ENCODE peak calls at places on chromosomes 5 and 9, in four cellular contexts. T is mucosa of gallbladder, X is kidney, J is GM13977. A is an unnamed sample.

GRCh38 chr5:111507276-111507675 is 5.1 kb downstream of the STARD4 start:
- DNase-seq in T (no peak), X (no peak), J (no peak), A (no peak)

GRCh38 chr5:38697013-38697412 is 140.6 kb upstream of the LIFR start:
- DNase-seq in T (no peak), X (no peak), J (no peak), A (no peak)

GRCh38 chr9:132857031-132857430 is 21.1 kb downstream of the AK8 start:
- DNase-seq in T (peak; percentile 73), X (no peak), J (no peak), A (no peak)

GRCh38 chr9:136216541-136217240 is 11.8 kb upstream of the LHX3 start:
- DNase-seq in T (no peak), X (no peak), J (no peak), A (no peak)

GRCh38 chr5:74231697-74232096 is 408.8 kb downstream of the ENC1 start:
- DNase-seq in T (no peak), X (no peak), J (no peak), A (no peak)

GRCh38 chr5:14143843-14144585 is 872 bp downstream of the TRIO start:
- DNase-seq in T (peak; percentile 30), X (peak; percentile 84), J (peak; percentile 71), A (peak; percentile 46)

GRCh38 chr5:133244242-133244641 is 192.4 kb downstream of the HSPA4 start:
- DNase-seq in T (no peak), X (no peak), J (peak; percentile 59), A (no peak)

GRCh38 chr5:172501708-172502379 is 47.5 kb upstream of the SH3PXD2B start:
- DNase-seq in T (peak; percentile 2), X (no peak), J (no peak), A (no peak)

GRCh38 chr9:126206099-126206498 is 120.5 kb upstream of the MVB12B start:
- DNase-seq in T (no peak), X (no peak), J (no peak), A (no peak)

GRCh38 chr9:77897292-77897691 is 134.3 kb downstream of the GNAQ start:
- DNase-seq in T (no peak), X (no peak), J (no peak), A (no peak)

GRCh38 chr5:143431789-143432188 is 28.3 kb upstream of the NR3C1 start:
- DNase-seq in T (no peak), X (no peak), J (no peak), A (no peak)

GRCh38 chr5:36447776-36448175 is 146.1 kb upstream of the RANBP3L start:
- DNase-seq in T (no peak), X (no peak), J (no peak), A (no peak)

GRCh38 chr9:107243757-107244156 is 39.3 kb upstream of the RAD23B start:
- DNase-seq in T (peak; percentile 72), X (no peak), J (no peak), A (peak; percentile 92)

GRCh38 chr5:131265318-131265803 is 1.5 kb downstream of the CDC42SE2 start:
- DNase-seq in T (no peak), X (no peak), J (peak; percentile 45), A (peak; percentile 86)

GRCh38 chr5:159601216-159601615 is 270.9 kb upstream of the IL12B start:
- DNase-seq in T (no peak), X (no peak), J (no peak), A (peak; percentile 3)

GRCh38 chr5:179377421-179378115 is 32.3 kb upstream of the ADAMTS2 start:
- DNase-seq in T (no peak), X (peak; percentile 71), J (no peak), A (no peak)

GRCh38 chr5:157732784-157733262 is 1.6 kb downstream of the THG1L start:
- DNase-seq in T (no peak), X (no peak), J (no peak), A (no peak)

GRCh38 chr5:31809037-31809910 is 170.3 kb downstream of the PDZD2 start:
- DNase-seq in T (peak; percentile 71), X (no peak), J (peak; percentile 65), A (peak; percentile 59)

GRCh38 chr5:40043916-40044315 is 619.1 kb upstream of the DAB2 start:
- DNase-seq in T (no peak), X (no peak), J (no peak), A (no peak)

GRCh38 chr5:148469446-148470062 is 85.8 kb downstream of the FBXO38 start:
- DNase-seq in T (peak; percentile 48), X (no peak), J (no peak), A (no peak)

GRCh38 chr5:80885698-80886000 is 74.5 kb upstream of the RASGRF2 start:
- DNase-seq in T (peak; percentile 68), X (no peak), J (no peak), A (peak; percentile 78)

GRCh38 chr5:22604711-22605110 is 248.4 kb downstream of the CDH12 start:
- DNase-seq in T (no peak), X (no peak), J (no peak), A (no peak)

GRCh38 chr5:14209222-14209822 is 66.2 kb downstream of the TRIO start:
- DNase-seq in T (no peak), X (no peak), J (no peak), A (no peak)

GRCh38 chr5:9059920-9060691 is 485.8 kb downstream of the SEMA5A start:
- DNase-seq in T (no peak), X (no peak), J (no peak), A (no peak)

GRCh38 chr9:90961375-90961774 is 159.8 kb downstream of the SYK start:
- DNase-seq in T (no peak), X (no peak), J (no peak), A (no peak)

GRCh38 chr9:111798786-111799185 is 4.0 kb upstream of the SHOC1 start:
- DNase-seq in T (no peak), X (no peak), J (no peak), A (no peak)

GRCh38 chr5:145752947-145753346 is 82.2 kb downstream of the PRELID2 start:
- DNase-seq in T (no peak), X (no peak), J (no peak), A (no peak)

GRCh38 chr9:35000535-35001284 is 11.2 kb downstream of the DNAJB5 start:
- DNase-seq in T (no peak), X (no peak), J (no peak), A (no peak)

GRCh38 chr5:8135742-8136141 is 266.8 kb downstream of the MTRR start:
- DNase-seq in T (no peak), X (no peak), J (no peak), A (peak; percentile 10)

GRCh38 chr9:107330420-107330819 is 47.3 kb downstream of the RAD23B start:
- DNase-seq in T (no peak), X (no peak), J (no peak), A (no peak)

GRCh38 chr9:88721528-88722279 is 186.7 kb downstream of the NXNL2 start:
- DNase-seq in T (no peak), X (no peak), J (no peak), A (no peak)

GRCh38 chr5:107012371-107012770 is 658.4 kb downstream of the EFNA5 start:
- DNase-seq in T (no peak), X (no peak), J (no peak), A (no peak)

GRCh38 chr9:133886563-133887501 is 105.3 kb downstream of the VAV2 start:
- DNase-seq in T (no peak), X (no peak), J (no peak), A (no peak)

GRCh38 chr9:88953401-88954029 is 37.8 kb upstream of the S1PR3 start:
- DNase-seq in T (no peak), X (no peak), J (no peak), A (peak; percentile 54)